ENCODE peak calls at places on chromosome 12, in four cellular contexts. G, Z, J and A are unnamed samples.

GRCh38 chr12:77625441-77625840 is 205.3 kb upstream of the NAV3 start:
- DNase-seq in J (no peak), Z (no peak), G (peak), A (no peak)

GRCh38 chr12:121628536-121628935 is 2.2 kb downstream of the ORAI1 start:
- DNase-seq in G (no peak), Z (no peak), J (no peak), A (no peak)

GRCh38 chr12:46271846-46272245 is 3.0 kb upstream of the SLC38A1 start:
- DNase-seq in J (no peak), G (no peak), Z (no peak), A (no peak)

GRCh38 chr12:7555752-7556151 is 52.2 kb upstream of the CD163 start:
- DNase-seq in J (no peak), G (peak), Z (no peak), A (no peak)

GRCh38 chr12:23099104-23099503 is 474.1 kb downstream of the ETNK1 start:
- DNase-seq in Z (peak), J (no peak), G (no peak), A (peak)

GRCh38 chr12:107267604-107268003 is 174.3 kb upstream of the CRY1 start:
- DNase-seq in J (no peak), G (no peak), Z (no peak), A (no peak)

GRCh38 chr12:10405294-10405693 is 4.3 kb downstream of the KLRC4 start:
- DNase-seq in J (no peak), G (no peak), Z (no peak), A (no peak)

GRCh38 chr12:52347016-52347415 is 20.3 kb downstream of the KRT85 start:
- DNase-seq in G (no peak), J (no peak), Z (no peak), A (no peak)

GRCh38 chr12:64480148-64480547 is 28.2 kb downstream of the TBK1 start:
- DNase-seq in Z (no peak), G (peak), J (no peak), A (no peak)

GRCh38 chr12:110279976-110280783 is 867 bp upstream of the ATP2A2 start:
- DNase-seq in Z (peak), J (peak), G (peak), A (peak)

GRCh38 chr12:34404377-34405285 is 382.3 kb downstream of the ALG10 start:
- DNase-seq in Z (peak), J (peak), G (no peak), A (no peak)

GRCh38 chr12:56160160-56160763 is 2.1 kb downstream of the MYL6 start:
- DNase-seq in J (no peak), G (peak), Z (no peak), A (peak)

GRCh38 chr12:50842637-50843493 is at the start of gene TMPRSS12:
- DNase-seq in J (peak), Z (peak), G (no peak), A (peak)

GRCh38 chr12:6764011-6764828 is 1.9 kb upstream of the PTMS start:
- DNase-seq in J (peak), G (peak), Z (peak), A (peak)

GRCh38 chr12:78018939-78019338 is 188.2 kb downstream of the NAV3 start:
- DNase-seq in J (no peak), G (peak), Z (no peak), A (no peak)

GRCh38 chr12:79926951-79927350 is 7.9 kb downstream of the PPP1R12A start:
- DNase-seq in Z (no peak), G (no peak), J (no peak), A (no peak)

GRCh38 chr12:132771126-132771838 is 9.7 kb upstream of the ANKLE2 start:
- DNase-seq in J (no peak), Z (no peak), G (peak), A (no peak)

GRCh38 chr12:63668028-63668799 is at the start of gene DPY19L2:
- DNase-seq in J (peak), Z (peak), G (peak), A (peak)

GRCh38 chr12:53737951-53738833 is 10.9 kb upstream of the CALCOCO1 start:
- DNase-seq in Z (peak), J (peak), G (no peak), A (peak)

GRCh38 chr12:95789126-95790024 is 1.2 kb downstream of the NTN4 start:
- DNase-seq in J (no peak), G (peak), Z (peak), A (peak)

GRCh38 chr12:114869091-114869834 is 185.3 kb upstream of the TBX3 start:
- DNase-seq in Z (peak), J (no peak), G (peak), A (peak)

GRCh38 chr12:56299308-56299852 is 750 bp downstream of the CS start:
- DNase-seq in J (peak), Z (no peak), G (peak), A (peak)

GRCh38 chr12:32589165-32589891 is 89.8 kb upstream of the DNM1L start:
- DNase-seq in Z (no peak), G (no peak), J (no peak), A (no peak)

GRCh38 chr12:94650143-94651056 is at the start of gene TMCC3:
- DNase-seq in G (no peak), J (peak), Z (peak), A (peak)

GRCh38 chr12:94644622-94645021 is 5.7 kb downstream of the TMCC3 start:
- DNase-seq in Z (no peak), J (no peak), G (peak), A (no peak)

GRCh38 chr12:94644141-94644575 is 6.2 kb downstream of the TMCC3 start:
- DNase-seq in G (peak), Z (no peak), J (no peak), A (no peak)

GRCh38 chr12:94648578-94648977 is 1.8 kb downstream of the TMCC3 start:
- DNase-seq in J (no peak), G (no peak), Z (no peak), A (no peak)

DNA sequence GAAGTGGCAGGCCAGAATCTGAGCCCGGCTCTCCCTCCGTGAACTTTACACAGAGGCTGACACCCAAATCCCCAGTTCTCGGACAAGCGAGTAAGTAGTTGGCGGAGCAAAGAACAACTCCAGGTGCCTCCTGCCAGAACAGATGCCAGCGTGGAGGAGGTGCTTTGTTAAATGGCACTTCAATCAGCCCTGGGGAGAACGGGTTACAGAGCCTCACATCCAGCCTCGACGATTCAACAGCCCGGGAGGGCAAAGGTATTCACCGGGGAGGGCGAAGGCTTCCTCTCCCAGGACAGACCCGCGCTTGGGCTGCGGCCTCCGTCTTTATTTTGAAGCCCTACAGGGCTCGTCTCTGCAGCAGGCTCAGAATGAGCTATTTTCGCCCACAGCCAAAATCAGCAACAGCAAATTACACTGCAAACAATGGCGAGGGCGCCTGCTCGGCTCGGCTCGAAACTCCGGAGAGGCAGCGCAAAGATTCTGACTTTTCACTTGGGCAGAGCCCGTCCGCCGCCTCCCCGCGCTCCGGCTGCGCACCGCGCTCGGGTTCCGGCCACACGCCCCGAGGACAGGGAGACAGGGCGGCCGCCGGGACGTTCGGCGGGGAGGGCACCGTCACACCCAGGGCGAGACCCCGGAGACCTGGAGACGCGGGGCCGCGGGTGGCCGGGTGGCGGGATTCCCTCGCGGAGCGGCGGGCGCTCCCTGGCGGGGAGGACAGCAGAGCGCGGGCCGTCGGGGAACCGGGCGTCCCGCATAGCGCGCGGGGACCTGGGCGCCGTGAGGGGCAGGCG is 811 bp downstream of the TMCC3 start:
- DNase-seq in Z (peak), J (peak), G (peak), A (peak)
- H3K23ac ChIP-seq in Z (no peak), J (no peak), G (no peak), A (peak)

DNA sequence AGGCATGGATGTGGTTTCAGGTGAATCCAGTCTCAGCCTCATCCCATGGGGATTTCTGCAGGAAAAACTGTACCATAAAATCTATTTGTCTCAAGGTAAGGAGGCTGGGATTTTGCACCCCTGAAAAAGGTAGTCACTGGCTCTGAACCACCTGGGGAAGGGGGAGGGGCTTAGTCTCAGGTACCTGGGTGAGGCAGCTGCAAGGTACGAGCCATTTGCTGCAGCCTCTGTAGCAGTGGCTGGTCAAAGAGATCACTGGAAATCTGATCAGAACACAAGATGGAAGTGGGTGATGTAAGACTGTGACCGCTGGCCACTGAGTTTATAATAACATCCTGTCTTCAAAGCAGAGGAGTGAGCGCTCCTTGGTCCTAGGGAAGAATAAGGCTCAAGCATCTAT is 209.9 kb upstream of the NOS1 start:
- DNase-seq in G (no peak), J (no peak), Z (no peak), A (no peak)
- H3K9ac ChIP-seq in G (no peak), J (no peak), Z (no peak), A (no peak)

GRCh38 chr12:3553681-3554546 is 62.9 kb downstream of the PRMT8 start:
- DNase-seq in G (no peak), Z (peak), J (no peak), A (peak)
- H4K5ac ChIP-seq in G (no peak), Z (no peak), J (no peak), A (no peak)

GRCh38 chr12:49294086-49294803 is 702 bp upstream of the PRPH start:
- DNase-seq in G (no peak), Z (no peak), J (no peak), A (peak)
- H3K23ac ChIP-seq in G (no peak), Z (no peak), J (no peak), A (peak)